ENCODE peak calls at places on chromosomes 13 and 19, in seven cellular contexts. U, H, F, T, Q, M and S are unnamed samples.

GRCh38 chr13:41384749-41385503 is 72.4 kb upstream of the RGCC start:
- DNase-seq in U (no peak), H (no peak), F (peak; percentile 41), T (no peak), Q (peak; percentile 2), M (no peak), S (no peak)

GRCh38 chr19:43774103-43774939 is 6.5 kb downstream of the KCNN4 start:
- DNase-seq in U (peak; percentile 72), H (peak; percentile 71), F (peak; percentile 91), T (no peak), Q (no peak), M (peak; percentile 27), S (peak; percentile 69)

GRCh38 chr13:112859817-112860190 is 109.2 kb upstream of the MCF2L start:
- DNase-seq in U (no peak), H (no peak), F (no peak), T (no peak), Q (no peak), M (peak; percentile 65), S (no peak)

GRCh38 chr13:33263976-33264619 is 21.5 kb downstream of the STARD13 start:
- DNase-seq in U (no peak), H (no peak), F (no peak), T (no peak), Q (no peak), M (no peak), S (no peak)

GRCh38 chr19:8028951-8029491 is 23.5 kb upstream of the CCL25 start:
- DNase-seq in U (no peak), H (no peak), F (peak; percentile 69), T (no peak), Q (no peak), M (no peak), S (no peak)

GRCh38 chr19:2047076-2047448 is 4.0 kb downstream of the MKNK2 start:
- DNase-seq in U (no peak), H (no peak), F (no peak), T (no peak), Q (no peak), M (no peak), S (no peak)

GRCh38 chr19:42074513-42075363 is 1.2 kb upstream of the ZNF574 start:
- DNase-seq in U (no peak), H (peak; percentile 47), F (peak; percentile 50), T (no peak), Q (peak; percentile 68), M (peak; percentile 17), S (peak; percentile 60)

GRCh38 chr19:34480971-34481821 is at the start of gene WTIP:
- DNase-seq in U (peak; percentile 89), H (peak; percentile 70), F (peak; percentile 89), T (no peak), Q (peak; percentile 92), M (peak; percentile 43), S (no peak)

GRCh38 chr13:63389756-63390155 is 1974.1 kb upstream of the PCDH20 start:
- DNase-seq in U (no peak), H (no peak), F (no peak), T (no peak), Q (no peak), M (no peak), S (no peak)

GRCh38 chr19:40424637-40425449 is 949 bp downstream of the SERTAD1 start:
- DNase-seq in U (no peak), H (no peak), F (peak; percentile 63), T (no peak), Q (no peak), M (no peak), S (no peak)

GRCh38 chr13:23610966-23611486 is 40.8 kb downstream of the TNFRSF19 start:
- DNase-seq in U (no peak), H (no peak), F (no peak), T (no peak), Q (no peak), M (no peak), S (no peak)

GRCh38 chr19:48963371-48964204 is 1.5 kb upstream of the FTL start:
- DNase-seq in U (peak; percentile 90), H (peak; percentile 79), F (peak; percentile 89), T (no peak), Q (peak; percentile 92), M (peak; percentile 72), S (peak; percentile 88)

GRCh38 chr13:30796132-30796832 is 60.9 kb downstream of the ALOX5AP start:
- DNase-seq in U (no peak), H (no peak), F (no peak), T (no peak), Q (peak; percentile 37), M (no peak), S (no peak)

GRCh38 chr13:112840472-112841302 is 128.3 kb upstream of the MCF2L start:
- DNase-seq in U (no peak), H (no peak), F (no peak), T (no peak), Q (no peak), M (no peak), S (no peak)

GRCh38 chr19:1863638-1864479 is 480 bp upstream of the KLF16 start:
- DNase-seq in U (peak; percentile 93), H (peak; percentile 93), F (peak; percentile 98), T (no peak), Q (peak; percentile 94), M (peak; percentile 72), S (peak; percentile 84)

GRCh38 chr19:49492573-49493411 is 3.4 kb upstream of the RPS11 start:
- DNase-seq in U (no peak), H (no peak), F (peak; percentile 40), T (no peak), Q (peak; percentile 83), M (no peak), S (no peak)

GRCh38 chr19:3370214-3370720 is 3.9 kb downstream of the NFIC start:
- DNase-seq in U (no peak), H (peak; percentile 53), F (peak; percentile 64), T (no peak), Q (no peak), M (no peak), S (no peak)

GRCh38 chr19:21322528-21322927 is 6.7 kb downstream of the ZNF708 start:
- DNase-seq in U (no peak), H (no peak), F (no peak), T (no peak), Q (no peak), M (peak; percentile 45), S (peak; percentile 76)

GRCh38 chr13:95044452-95045205 is 256.6 kb downstream of the ABCC4 start:
- DNase-seq in U (no peak), H (no peak), F (no peak), T (no peak), Q (peak; percentile 58), M (no peak), S (no peak)

GRCh38 chr13:35144496-35144895 is 202.4 kb downstream of the NBEA start:
- DNase-seq in U (no peak), H (no peak), F (no peak), T (no peak), Q (no peak), M (no peak), S (no peak)

GRCh38 chr19:50550594-50550966 is 17.7 kb downstream of the LRRC4B start:
- DNase-seq in U (no peak), H (no peak), F (no peak), T (no peak), Q (no peak), M (no peak), S (no peak)
- H3K27ac ChIP-seq in U (peak overlapping the region; percentile 66), H (no peak overlapping the region), F (no peak overlapping the region), T (peak overlapping the region; percentile 29), Q (no peak overlapping the region), M (no peak overlapping the region), S (no peak overlapping the region)

DNA sequence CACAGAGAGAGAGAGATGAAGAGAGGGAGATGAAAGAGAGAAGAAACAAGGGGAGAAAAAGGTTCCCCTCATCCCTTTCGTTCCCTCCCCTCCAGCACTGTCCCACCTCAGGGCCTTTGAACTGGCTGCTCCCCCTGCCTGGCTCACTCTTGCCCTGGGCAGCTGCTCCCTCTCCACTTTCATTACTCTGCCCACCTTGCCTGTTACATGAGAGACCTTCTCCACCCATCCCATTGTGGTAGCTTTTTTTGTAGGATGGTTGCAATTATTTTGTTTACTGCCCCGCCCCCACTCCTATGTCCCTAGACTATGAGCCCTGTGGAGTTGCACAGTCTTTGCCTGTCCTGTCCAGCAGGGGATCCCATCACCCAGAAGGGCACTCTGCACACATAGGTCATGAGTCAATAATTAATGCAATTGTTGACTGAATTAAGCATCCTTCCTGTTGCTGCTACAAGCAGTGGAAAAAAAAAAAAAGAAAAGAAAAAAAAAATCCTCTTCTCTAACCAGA is 14.1 kb downstream of the C19orf81 start:
- DNase-seq in U (no peak), H (no peak), F (no peak), T (no peak), Q (peak; percentile 78), M (no peak), S (no peak)
- TF ChIP-seq CTCF in U (no peak), H (no peak), F (no peak), T (no peak), Q (peak; percentile 25), M (no peak), S (no peak)

GRCh38 chr13:107364658-107365057 is 796.7 kb upstream of the ARGLU1 start:
- DNase-seq in U (no peak), H (no peak), F (no peak), T (no peak), Q (no peak), M (no peak), S (no peak)

GRCh38 chr13:107361666-107362065 is 793.7 kb upstream of the ARGLU1 start:
- DNase-seq in U (no peak), H (no peak), F (no peak), T (no peak), Q (no peak), M (no peak), S (no peak)

GRCh38 chr13:107370036-107370785 is 802.3 kb upstream of the ARGLU1 start:
- DNase-seq in U (no peak), H (no peak), F (no peak), T (no peak), Q (no peak), M (no peak), S (no peak)

GRCh38 chr13:107367258-107367657 is 799.3 kb upstream of the ARGLU1 start:
- DNase-seq in U (no peak), H (no peak), F (no peak), T (no peak), Q (no peak), M (no peak), S (no peak)

DNA sequence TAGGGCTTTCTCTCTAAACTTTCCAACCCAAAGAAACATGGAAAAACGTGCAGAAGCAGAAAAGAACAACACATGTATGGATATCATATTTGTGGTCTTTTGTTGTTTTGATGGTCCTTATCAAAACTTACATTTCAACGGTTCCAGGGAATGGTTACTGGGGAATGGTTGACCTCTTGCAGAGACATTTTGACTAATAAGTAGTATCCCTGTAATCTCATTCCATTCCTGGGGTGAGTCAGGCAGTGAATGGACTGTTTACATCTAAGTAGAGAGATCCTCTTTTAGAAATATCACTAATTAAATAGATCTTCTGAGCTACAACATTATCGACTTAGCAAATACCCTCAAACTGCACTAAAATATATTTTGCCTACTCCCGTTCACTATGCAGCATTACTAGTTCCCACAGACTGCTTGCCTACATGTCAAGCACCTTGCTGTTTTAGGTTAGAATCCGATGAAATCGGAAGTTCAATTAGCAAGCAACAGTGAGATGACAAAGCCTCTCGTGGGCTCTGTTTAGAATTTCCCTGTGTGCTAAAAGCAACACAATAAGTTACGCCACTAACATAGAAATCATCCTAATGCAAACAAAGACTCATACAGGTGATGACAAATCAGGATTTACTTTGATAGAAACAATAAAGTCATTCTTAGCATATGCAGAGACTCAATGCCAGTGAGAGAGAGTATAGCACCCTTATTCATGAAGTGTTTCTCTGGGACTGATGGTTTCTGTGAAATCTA is 797.7 kb upstream of the ARGLU1 start:
- DNase-seq in U (no peak), H (no peak), F (no peak), T (no peak), Q (no peak), M (no peak), S (no peak)
- H3K27ac ChIP-seq in U (no peak overlapping the region), H (no peak overlapping the region), F (no peak overlapping the region), T (no peak overlapping the region), Q (no peak overlapping the region), M (no peak overlapping the region), S (no peak overlapping the region)

GRCh38 chr13:39417131-39417530 is 185.9 kb downstream of the LHFPL6 start:
- DNase-seq in U (no peak), H (no peak), F (peak; percentile 77), T (no peak), Q (no peak), M (no peak), S (no peak)
- TF ChIP-seq CTCF in U (no peak), H (no peak), F (peak; percentile 53), T (no peak), Q (no peak), M (no peak), S (peak; percentile 45)